ENCODE peak calls at places on chromosomes 7 and 10, in eight cellular contexts. One of them, this sample, is unnamed. For H4K20me1, the result is how much of the 10 kb centered on the place peaks cover.

GRCh38 chr10:59757966-59758365 is 4.7 kb upstream of the MRLN start:
- DNase-seq in OCI-LY7: no peak
- DNase-seq in hepatocyte: no peak
- DNase-seq in IMR-90: peak
- DNase-seq in H9: no peak
- DNase-seq in MM.1S: no peak
- DNase-seq in GM23248: peak
- DNase-seq in neural progenitor cell: no peak
- DNase-seq in this sample: no peak

GRCh38 chr10:28111712-28112111 is 112.8 kb upstream of the ODAD2 start:
- DNase-seq in OCI-LY7: no peak
- DNase-seq in hepatocyte: no peak
- DNase-seq in IMR-90: peak
- DNase-seq in H9: no peak
- DNase-seq in MM.1S: no peak
- DNase-seq in GM23248: peak
- DNase-seq in neural progenitor cell: no peak
- DNase-seq in this sample: no peak

GRCh38 chr7:137331378-137331777 is 12.2 kb downstream of the PTN start:
- DNase-seq in OCI-LY7: no peak
- DNase-seq in hepatocyte: no peak
- DNase-seq in IMR-90: peak
- DNase-seq in H9: no peak
- DNase-seq in MM.1S: no peak
- DNase-seq in GM23248: peak
- DNase-seq in neural progenitor cell: no peak
- DNase-seq in this sample: no peak

GRCh38 chr10:63268798-63269503 is 135.8 kb downstream of the NRBF2 start:
- DNase-seq in OCI-LY7: peak
- DNase-seq in hepatocyte: peak
- DNase-seq in IMR-90: peak
- DNase-seq in H9: peak
- DNase-seq in MM.1S: peak
- DNase-seq in GM23248: peak
- DNase-seq in neural progenitor cell: peak
- DNase-seq in this sample: peak

GRCh38 chr10:30207485-30208052 is 141.5 kb downstream of the MTPAP start:
- DNase-seq in OCI-LY7: no peak
- DNase-seq in hepatocyte: no peak
- DNase-seq in IMR-90: peak
- DNase-seq in H9: no peak
- DNase-seq in MM.1S: peak
- DNase-seq in GM23248: no peak
- DNase-seq in neural progenitor cell: no peak
- DNase-seq in this sample: no peak

GRCh38 chr10:51895209-51895608 is 195.8 kb upstream of the CSTF2T start:
- DNase-seq in OCI-LY7: no peak
- DNase-seq in hepatocyte: peak
- DNase-seq in IMR-90: peak
- DNase-seq in H9: no peak
- DNase-seq in MM.1S: no peak
- DNase-seq in GM23248: peak
- DNase-seq in neural progenitor cell: no peak
- DNase-seq in this sample: no peak

GRCh38 chr10:77710759-77711682 is 73.4 kb upstream of the KCNMA1 start:
- DNase-seq in OCI-LY7: peak
- DNase-seq in hepatocyte: peak
- DNase-seq in IMR-90: peak
- DNase-seq in H9: peak
- DNase-seq in MM.1S: peak
- DNase-seq in GM23248: peak
- DNase-seq in neural progenitor cell: peak
- DNase-seq in this sample: peak

GRCh38 chr10:131872837-131873375 is 27.9 kb upstream of the PPP2R2D start:
- DNase-seq in OCI-LY7: no peak
- DNase-seq in hepatocyte: no peak
- DNase-seq in IMR-90: no peak
- DNase-seq in H9: peak
- DNase-seq in MM.1S: no peak
- DNase-seq in GM23248: no peak
- DNase-seq in neural progenitor cell: no peak
- DNase-seq in this sample: no peak

GRCh38 chr10:116882631-116883030 is 33.3 kb downstream of the ENO4 start:
- DNase-seq in OCI-LY7: no peak
- DNase-seq in hepatocyte: no peak
- DNase-seq in IMR-90: no peak
- DNase-seq in H9: no peak
- DNase-seq in MM.1S: no peak
- DNase-seq in GM23248: no peak
- DNase-seq in neural progenitor cell: no peak
- DNase-seq in this sample: no peak

GRCh38 chr7:37930226-37930948 is 9.9 kb downstream of the EPDR1 start:
- DNase-seq in OCI-LY7: no peak
- DNase-seq in hepatocyte: no peak
- DNase-seq in IMR-90: no peak
- DNase-seq in H9: no peak
- DNase-seq in MM.1S: no peak
- DNase-seq in GM23248: peak
- DNase-seq in neural progenitor cell: no peak
- DNase-seq in this sample: no peak

GRCh38 chr7:289209-289755 is 688 bp upstream of the FOXL3 start:
- DNase-seq in OCI-LY7: no peak
- DNase-seq in hepatocyte: no peak
- DNase-seq in IMR-90: no peak
- DNase-seq in H9: no peak
- DNase-seq in MM.1S: no peak
- DNase-seq in GM23248: no peak
- DNase-seq in neural progenitor cell: no peak
- DNase-seq in this sample: no peak

GRCh38 chr7:134327896-134328295 is 11.2 kb upstream of the SLC35B4 start:
- DNase-seq in OCI-LY7: peak
- DNase-seq in hepatocyte: peak
- DNase-seq in IMR-90: peak
- DNase-seq in H9: peak
- DNase-seq in MM.1S: peak
- DNase-seq in GM23248: peak
- DNase-seq in neural progenitor cell: peak
- DNase-seq in this sample: peak

GRCh38 chr7:148276291-148277041 is 314.1 kb upstream of the C7orf33 start:
- DNase-seq in OCI-LY7: peak
- DNase-seq in hepatocyte: no peak
- DNase-seq in IMR-90: no peak
- DNase-seq in H9: no peak
- DNase-seq in MM.1S: no peak
- DNase-seq in GM23248: no peak
- DNase-seq in neural progenitor cell: no peak
- DNase-seq in this sample: peak

GRCh38 chr10:89427629-89428028 is 13.3 kb downstream of the IFIT5 start:
- DNase-seq in OCI-LY7: no peak
- DNase-seq in hepatocyte: no peak
- DNase-seq in IMR-90: peak
- DNase-seq in H9: no peak
- DNase-seq in MM.1S: no peak
- DNase-seq in GM23248: peak
- DNase-seq in neural progenitor cell: no peak
- DNase-seq in this sample: no peak

GRCh38 chr10:13567030-13567429 is 19.7 kb upstream of the PRPF18 start:
- DNase-seq in OCI-LY7: no peak
- DNase-seq in hepatocyte: no peak
- DNase-seq in IMR-90: no peak
- DNase-seq in H9: no peak
- DNase-seq in MM.1S: no peak
- DNase-seq in GM23248: peak
- DNase-seq in neural progenitor cell: no peak
- DNase-seq in this sample: no peak

DNA sequence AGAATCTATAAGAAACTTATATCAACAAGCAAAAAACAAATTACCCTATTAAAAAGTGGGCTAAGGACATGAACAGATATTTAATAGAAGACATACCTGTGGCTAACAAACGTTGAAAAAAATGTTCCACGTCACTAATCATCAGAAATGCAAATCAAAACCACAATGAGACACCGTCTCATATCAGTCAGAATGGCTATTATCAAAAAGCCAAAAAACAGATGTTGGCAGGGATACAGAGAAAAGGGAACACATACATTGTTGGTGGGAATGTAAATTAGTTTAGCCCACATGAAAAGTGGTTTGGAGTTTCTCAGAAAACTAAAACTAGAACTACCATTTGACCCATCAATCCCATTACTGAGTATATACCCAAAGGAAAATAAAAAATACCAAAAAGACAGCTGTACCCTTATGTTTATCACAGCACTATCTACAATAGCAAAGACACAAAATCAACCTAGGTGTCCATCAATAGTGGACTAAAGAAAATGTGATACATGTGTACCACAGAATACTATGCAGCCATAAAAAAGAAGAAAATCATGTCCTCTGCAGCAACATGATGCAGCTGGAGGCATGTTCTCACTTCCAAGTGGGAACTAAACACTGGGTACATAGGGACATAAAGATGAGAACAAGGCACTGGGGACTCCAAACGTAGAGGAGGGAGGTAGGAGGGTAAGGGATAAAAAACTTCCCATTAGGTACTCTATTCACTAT is 83.8 kb upstream of the TMEM168 start:
- DNase-seq in OCI-LY7: no peak
- DNase-seq in hepatocyte: no peak
- DNase-seq in IMR-90: no peak
- DNase-seq in H9: no peak
- DNase-seq in MM.1S: no peak
- DNase-seq in GM23248: no peak
- DNase-seq in neural progenitor cell: no peak
- DNase-seq in this sample: peak
- H4K20me1 ChIP-seq in OCI-LY7: under half
- H4K20me1 ChIP-seq in hepatocyte: under half
- H4K20me1 ChIP-seq in IMR-90: under half
- H4K20me1 ChIP-seq in H9: under half
- H4K20me1 ChIP-seq in MM.1S: under half
- H4K20me1 ChIP-seq in GM23248: under half
- H4K20me1 ChIP-seq in neural progenitor cell: under half
- H4K20me1 ChIP-seq in this sample: under half

GRCh38 chr10:86763404-86763803 is 7.0 kb downstream of the BMPR1A start:
- DNase-seq in OCI-LY7: no peak
- DNase-seq in hepatocyte: no peak
- DNase-seq in IMR-90: no peak
- DNase-seq in H9: no peak
- DNase-seq in MM.1S: no peak
- DNase-seq in GM23248: no peak
- DNase-seq in neural progenitor cell: no peak
- DNase-seq in this sample: no peak

GRCh38 chr10:86769991-86770390 is 13.6 kb downstream of the BMPR1A start:
- DNase-seq in OCI-LY7: no peak
- DNase-seq in hepatocyte: no peak
- DNase-seq in IMR-90: no peak
- DNase-seq in H9: no peak
- DNase-seq in MM.1S: no peak
- DNase-seq in GM23248: no peak
- DNase-seq in neural progenitor cell: no peak
- DNase-seq in this sample: no peak

GRCh38 chr10:86770412-86770960 is 14.1 kb downstream of the BMPR1A start:
- DNase-seq in OCI-LY7: no peak
- DNase-seq in hepatocyte: no peak
- DNase-seq in IMR-90: no peak
- DNase-seq in H9: no peak
- DNase-seq in MM.1S: no peak
- DNase-seq in GM23248: no peak
- DNase-seq in neural progenitor cell: peak
- DNase-seq in this sample: no peak

GRCh38 chr10:86768431-86768830 is 12.0 kb downstream of the BMPR1A start:
- DNase-seq in OCI-LY7: no peak
- DNase-seq in hepatocyte: no peak
- DNase-seq in IMR-90: no peak
- DNase-seq in H9: no peak
- DNase-seq in MM.1S: no peak
- DNase-seq in GM23248: no peak
- DNase-seq in neural progenitor cell: no peak
- DNase-seq in this sample: no peak

GRCh38 chr10:86765548-86765947 is 9.1 kb downstream of the BMPR1A start:
- DNase-seq in OCI-LY7: no peak
- DNase-seq in hepatocyte: no peak
- DNase-seq in IMR-90: peak
- DNase-seq in H9: no peak
- DNase-seq in MM.1S: no peak
- DNase-seq in GM23248: no peak
- DNase-seq in neural progenitor cell: no peak
- DNase-seq in this sample: no peak
- H4K20me1 ChIP-seq in OCI-LY7: under half
- H4K20me1 ChIP-seq in hepatocyte: half or more
- H4K20me1 ChIP-seq in IMR-90: half or more
- H4K20me1 ChIP-seq in H9: under half
- H4K20me1 ChIP-seq in MM.1S: under half
- H4K20me1 ChIP-seq in GM23248: under half
- H4K20me1 ChIP-seq in neural progenitor cell: half or more
- H4K20me1 ChIP-seq in this sample: under half

GRCh38 chr7:17026269-17026668 is 144.5 kb upstream of the AGR3 start:
- DNase-seq in OCI-LY7: no peak
- DNase-seq in hepatocyte: no peak
- DNase-seq in IMR-90: no peak
- DNase-seq in H9: no peak
- DNase-seq in MM.1S: no peak
- DNase-seq in GM23248: no peak
- DNase-seq in neural progenitor cell: no peak
- DNase-seq in this sample: no peak

GRCh38 chr7:17021205-17021604 is 139.4 kb upstream of the AGR3 start:
- DNase-seq in OCI-LY7: no peak
- DNase-seq in hepatocyte: peak
- DNase-seq in IMR-90: peak
- DNase-seq in H9: no peak
- DNase-seq in MM.1S: no peak
- DNase-seq in GM23248: peak
- DNase-seq in neural progenitor cell: no peak
- DNase-seq in this sample: no peak

GRCh38 chr7:17019106-17019505 is 137.3 kb upstream of the AGR3 start:
- DNase-seq in OCI-LY7: no peak
- DNase-seq in hepatocyte: no peak
- DNase-seq in IMR-90: no peak
- DNase-seq in H9: no peak
- DNase-seq in MM.1S: no peak
- DNase-seq in GM23248: no peak
- DNase-seq in neural progenitor cell: no peak
- DNase-seq in this sample: no peak

GRCh38 chr7:17020250-17020649 is 138.5 kb upstream of the AGR3 start:
- DNase-seq in OCI-LY7: no peak
- DNase-seq in hepatocyte: no peak
- DNase-seq in IMR-90: no peak
- DNase-seq in H9: no peak
- DNase-seq in MM.1S: no peak
- DNase-seq in GM23248: no peak
- DNase-seq in neural progenitor cell: no peak
- DNase-seq in this sample: no peak

GRCh38 chr7:17022915-17023314 is 141.1 kb upstream of the AGR3 start:
- DNase-seq in OCI-LY7: no peak
- DNase-seq in hepatocyte: no peak
- DNase-seq in IMR-90: no peak
- DNase-seq in H9: no peak
- DNase-seq in MM.1S: no peak
- DNase-seq in GM23248: no peak
- DNase-seq in neural progenitor cell: no peak
- DNase-seq in this sample: no peak
- H4K20me1 ChIP-seq in OCI-LY7: under half
- H4K20me1 ChIP-seq in hepatocyte: under half
- H4K20me1 ChIP-seq in IMR-90: under half
- H4K20me1 ChIP-seq in H9: under half
- H4K20me1 ChIP-seq in MM.1S: under half
- H4K20me1 ChIP-seq in GM23248: under half
- H4K20me1 ChIP-seq in neural progenitor cell: under half
- H4K20me1 ChIP-seq in this sample: under half

GRCh38 chr7:106010866-106011265 is 47.8 kb downstream of the CDHR3 start:
- DNase-seq in OCI-LY7: no peak
- DNase-seq in hepatocyte: no peak
- DNase-seq in IMR-90: peak
- DNase-seq in H9: no peak
- DNase-seq in MM.1S: no peak
- DNase-seq in GM23248: no peak
- DNase-seq in neural progenitor cell: no peak
- DNase-seq in this sample: no peak
- H4K20me1 ChIP-seq in OCI-LY7: under half
- H4K20me1 ChIP-seq in hepatocyte: under half
- H4K20me1 ChIP-seq in IMR-90: under half
- H4K20me1 ChIP-seq in H9: under half
- H4K20me1 ChIP-seq in MM.1S: under half
- H4K20me1 ChIP-seq in GM23248: under half
- H4K20me1 ChIP-seq in neural progenitor cell: under half
- H4K20me1 ChIP-seq in this sample: under half